ENCODE peak calls at places on chromosomes 5 and 9, in ten cellular contexts. One of them, this sample, is unnamed.

GRCh38 chr9:88387035-88387732 is 1.1 kb upstream of the SPIN1 start:
- DNase-seq in left ventricle myocardium inferior: peak; percentile 19
- DNase-seq in colonic mucosa: peak; percentile 76
- DNase-seq in esophagus squamous epithelium: no peak
- DNase-seq in LoVo: peak; percentile 13
- DNase-seq in NCI-H774: peak; percentile 35
- DNase-seq in CD8-positive, alpha-beta T cell: no peak
- DNase-seq in stimulated activated CD4-positive, alpha-beta T cell treated with anti-CD3 and anti-CD28 coated beads, TNF-alpha, amount 100 ng/mL, for 4 hours: no peak
- DNase-seq in HCT116: peak; percentile 23
- DNase-seq in posterior vena cava: no peak
- DNase-seq in this sample: no peak

GRCh38 chr9:135479469-135480052 is at the start of gene PPP1R26:
- DNase-seq in posterior vena cava: no peak
- DNase-seq in CD8-positive, alpha-beta T cell: no peak
- DNase-seq in left ventricle myocardium inferior: peak; percentile 45
- DNase-seq in stimulated activated CD4-positive, alpha-beta T cell treated with anti-CD3 and anti-CD28 coated beads, TNF-alpha, amount 100 ng/mL, for 4 hours: no peak
- DNase-seq in esophagus squamous epithelium: no peak
- DNase-seq in NCI-H774: peak; percentile 41
- DNase-seq in LoVo: peak; percentile 44
- DNase-seq in colonic mucosa: no peak
- DNase-seq in HCT116: no peak
- DNase-seq in this sample: peak; percentile 23

GRCh38 chr9:69223605-69224004 is 49.5 kb downstream of the TJP2 start:
- DNase-seq in esophagus squamous epithelium: no peak
- DNase-seq in NCI-H774: peak; percentile 1
- DNase-seq in posterior vena cava: no peak
- DNase-seq in HCT116: peak; percentile 28
- DNase-seq in colonic mucosa: no peak
- DNase-seq in left ventricle myocardium inferior: no peak
- DNase-seq in CD8-positive, alpha-beta T cell: no peak
- DNase-seq in stimulated activated CD4-positive, alpha-beta T cell treated with anti-CD3 and anti-CD28 coated beads, TNF-alpha, amount 100 ng/mL, for 4 hours: no peak
- DNase-seq in LoVo: peak; percentile 14
- DNase-seq in this sample: peak; percentile 16

GRCh38 chr9:16062542-16063240 is 509.8 kb downstream of the CCDC171 start:
- DNase-seq in colonic mucosa: no peak
- DNase-seq in HCT116: peak; percentile 6
- DNase-seq in posterior vena cava: no peak
- DNase-seq in LoVo: peak; percentile 32
- DNase-seq in stimulated activated CD4-positive, alpha-beta T cell treated with anti-CD3 and anti-CD28 coated beads, TNF-alpha, amount 100 ng/mL, for 4 hours: no peak
- DNase-seq in esophagus squamous epithelium: no peak
- DNase-seq in CD8-positive, alpha-beta T cell: no peak
- DNase-seq in left ventricle myocardium inferior: no peak
- DNase-seq in NCI-H774: no peak
- DNase-seq in this sample: peak; percentile 49

GRCh38 chr5:1375871-1376850 is 31.3 kb upstream of the CLPTM1L start:
- DNase-seq in LoVo: peak; percentile 27
- DNase-seq in HCT116: no peak
- DNase-seq in CD8-positive, alpha-beta T cell: no peak
- DNase-seq in esophagus squamous epithelium: no peak
- DNase-seq in posterior vena cava: peak; percentile 55
- DNase-seq in NCI-H774: no peak
- DNase-seq in left ventricle myocardium inferior: no peak
- DNase-seq in stimulated activated CD4-positive, alpha-beta T cell treated with anti-CD3 and anti-CD28 coated beads, TNF-alpha, amount 100 ng/mL, for 4 hours: no peak
- DNase-seq in colonic mucosa: no peak
- DNase-seq in this sample: no peak

GRCh38 chr9:89605181-89606048 is 603 bp downstream of the GADD45G start:
- DNase-seq in left ventricle myocardium inferior: peak; percentile 69
- DNase-seq in LoVo: no peak
- DNase-seq in esophagus squamous epithelium: no peak
- DNase-seq in CD8-positive, alpha-beta T cell: peak; percentile 73
- DNase-seq in posterior vena cava: peak; percentile 92
- DNase-seq in HCT116: no peak
- DNase-seq in colonic mucosa: peak; percentile 68
- DNase-seq in NCI-H774: peak; percentile 34
- DNase-seq in stimulated activated CD4-positive, alpha-beta T cell treated with anti-CD3 and anti-CD28 coated beads, TNF-alpha, amount 100 ng/mL, for 4 hours: peak; percentile 59
- DNase-seq in this sample: no peak

GRCh38 chr9:110076894-110077725 is 130.8 kb downstream of the C9orf152 start:
- DNase-seq in left ventricle myocardium inferior: no peak
- DNase-seq in LoVo: no peak
- DNase-seq in NCI-H774: no peak
- DNase-seq in colonic mucosa: no peak
- DNase-seq in HCT116: no peak
- DNase-seq in CD8-positive, alpha-beta T cell: no peak
- DNase-seq in posterior vena cava: no peak
- DNase-seq in esophagus squamous epithelium: no peak
- DNase-seq in stimulated activated CD4-positive, alpha-beta T cell treated with anti-CD3 and anti-CD28 coated beads, TNF-alpha, amount 100 ng/mL, for 4 hours: no peak
- DNase-seq in this sample: peak; percentile 57

GRCh38 chr5:68317641-68318040 is 102.1 kb downstream of the PIK3R1 start:
- DNase-seq in posterior vena cava: no peak
- DNase-seq in HCT116: no peak
- DNase-seq in colonic mucosa: no peak
- DNase-seq in esophagus squamous epithelium: no peak
- DNase-seq in NCI-H774: no peak
- DNase-seq in LoVo: no peak
- DNase-seq in left ventricle myocardium inferior: no peak
- DNase-seq in CD8-positive, alpha-beta T cell: no peak
- DNase-seq in stimulated activated CD4-positive, alpha-beta T cell treated with anti-CD3 and anti-CD28 coated beads, TNF-alpha, amount 100 ng/mL, for 4 hours: no peak
- DNase-seq in this sample: no peak

GRCh38 chr5:114055318-114055788 is 306.5 kb upstream of the KCNN2 start:
- DNase-seq in posterior vena cava: no peak
- DNase-seq in NCI-H774: peak; percentile 29
- DNase-seq in stimulated activated CD4-positive, alpha-beta T cell treated with anti-CD3 and anti-CD28 coated beads, TNF-alpha, amount 100 ng/mL, for 4 hours: no peak
- DNase-seq in CD8-positive, alpha-beta T cell: no peak
- DNase-seq in HCT116: no peak
- DNase-seq in colonic mucosa: peak; percentile 20
- DNase-seq in esophagus squamous epithelium: no peak
- DNase-seq in LoVo: no peak
- DNase-seq in left ventricle myocardium inferior: peak; percentile 58
- DNase-seq in this sample: no peak

GRCh38 chr9:101235105-101235866 is 149.5 kb downstream of the BAAT start:
- DNase-seq in CD8-positive, alpha-beta T cell: no peak
- DNase-seq in stimulated activated CD4-positive, alpha-beta T cell treated with anti-CD3 and anti-CD28 coated beads, TNF-alpha, amount 100 ng/mL, for 4 hours: no peak
- DNase-seq in NCI-H774: peak; percentile 29
- DNase-seq in HCT116: peak; percentile 13
- DNase-seq in left ventricle myocardium inferior: no peak
- DNase-seq in colonic mucosa: no peak
- DNase-seq in posterior vena cava: no peak
- DNase-seq in LoVo: peak; percentile 26
- DNase-seq in esophagus squamous epithelium: no peak
- DNase-seq in this sample: no peak

GRCh38 chr9:125633116-125633743 is 73.8 kb downstream of the MAPKAP1 start:
- DNase-seq in stimulated activated CD4-positive, alpha-beta T cell treated with anti-CD3 and anti-CD28 coated beads, TNF-alpha, amount 100 ng/mL, for 4 hours: no peak
- DNase-seq in esophagus squamous epithelium: no peak
- DNase-seq in HCT116: no peak
- DNase-seq in LoVo: peak; percentile 8
- DNase-seq in posterior vena cava: no peak
- DNase-seq in NCI-H774: no peak
- DNase-seq in colonic mucosa: no peak
- DNase-seq in CD8-positive, alpha-beta T cell: no peak
- DNase-seq in left ventricle myocardium inferior: no peak
- DNase-seq in this sample: no peak

GRCh38 chr5:170774831-170775230 is 8.7 kb upstream of the GABRP start:
- DNase-seq in posterior vena cava: no peak
- DNase-seq in left ventricle myocardium inferior: no peak
- DNase-seq in CD8-positive, alpha-beta T cell: no peak
- DNase-seq in esophagus squamous epithelium: no peak
- DNase-seq in stimulated activated CD4-positive, alpha-beta T cell treated with anti-CD3 and anti-CD28 coated beads, TNF-alpha, amount 100 ng/mL, for 4 hours: no peak
- DNase-seq in colonic mucosa: no peak
- DNase-seq in HCT116: no peak
- DNase-seq in LoVo: no peak
- DNase-seq in NCI-H774: no peak
- DNase-seq in this sample: no peak

GRCh38 chr9:87359958-87360601 is 137.6 kb upstream of the DAPK1 start:
- DNase-seq in CD8-positive, alpha-beta T cell: no peak
- DNase-seq in esophagus squamous epithelium: no peak
- DNase-seq in stimulated activated CD4-positive, alpha-beta T cell treated with anti-CD3 and anti-CD28 coated beads, TNF-alpha, amount 100 ng/mL, for 4 hours: no peak
- DNase-seq in NCI-H774: no peak
- DNase-seq in colonic mucosa: no peak
- DNase-seq in posterior vena cava: no peak
- DNase-seq in LoVo: no peak
- DNase-seq in HCT116: no peak
- DNase-seq in left ventricle myocardium inferior: no peak
- DNase-seq in this sample: no peak

GRCh38 chr5:150556859-150557506 is 49.1 kb downstream of the NDST1 start:
- DNase-seq in LoVo: no peak
- DNase-seq in stimulated activated CD4-positive, alpha-beta T cell treated with anti-CD3 and anti-CD28 coated beads, TNF-alpha, amount 100 ng/mL, for 4 hours: no peak
- DNase-seq in esophagus squamous epithelium: no peak
- DNase-seq in colonic mucosa: no peak
- DNase-seq in CD8-positive, alpha-beta T cell: no peak
- DNase-seq in posterior vena cava: no peak
- DNase-seq in left ventricle myocardium inferior: no peak
- DNase-seq in HCT116: no peak
- DNase-seq in NCI-H774: no peak
- DNase-seq in this sample: no peak

GRCh38 chr9:99181621-99182020 is 40.1 kb downstream of the ALG2 start:
- DNase-seq in CD8-positive, alpha-beta T cell: peak; percentile 30
- DNase-seq in colonic mucosa: no peak
- DNase-seq in NCI-H774: no peak
- DNase-seq in left ventricle myocardium inferior: no peak
- DNase-seq in stimulated activated CD4-positive, alpha-beta T cell treated with anti-CD3 and anti-CD28 coated beads, TNF-alpha, amount 100 ng/mL, for 4 hours: no peak
- DNase-seq in posterior vena cava: no peak
- DNase-seq in HCT116: no peak
- DNase-seq in esophagus squamous epithelium: no peak
- DNase-seq in LoVo: no peak
- DNase-seq in this sample: no peak

GRCh38 chr5:149466457-149466972 is 84.7 kb downstream of the CSNK1A1 start:
- DNase-seq in HCT116: no peak
- DNase-seq in left ventricle myocardium inferior: no peak
- DNase-seq in LoVo: peak; percentile 55
- DNase-seq in stimulated activated CD4-positive, alpha-beta T cell treated with anti-CD3 and anti-CD28 coated beads, TNF-alpha, amount 100 ng/mL, for 4 hours: no peak
- DNase-seq in colonic mucosa: peak; percentile 57
- DNase-seq in CD8-positive, alpha-beta T cell: no peak
- DNase-seq in posterior vena cava: peak; percentile 88
- DNase-seq in esophagus squamous epithelium: no peak
- DNase-seq in NCI-H774: no peak
- DNase-seq in this sample: no peak

GRCh38 chr9:96164268-96164683 is 137.7 kb downstream of the HSD17B3 start:
- DNase-seq in esophagus squamous epithelium: no peak
- DNase-seq in stimulated activated CD4-positive, alpha-beta T cell treated with anti-CD3 and anti-CD28 coated beads, TNF-alpha, amount 100 ng/mL, for 4 hours: no peak
- DNase-seq in LoVo: no peak
- DNase-seq in CD8-positive, alpha-beta T cell: no peak
- DNase-seq in left ventricle myocardium inferior: no peak
- DNase-seq in NCI-H774: no peak
- DNase-seq in posterior vena cava: no peak
- DNase-seq in colonic mucosa: no peak
- DNase-seq in HCT116: no peak
- DNase-seq in this sample: no peak

GRCh38 chr5:61964199-61964598 is 341.8 kb upstream of the KIF2A start:
- DNase-seq in HCT116: no peak
- DNase-seq in NCI-H774: no peak
- DNase-seq in LoVo: no peak
- DNase-seq in esophagus squamous epithelium: no peak
- DNase-seq in colonic mucosa: no peak
- DNase-seq in stimulated activated CD4-positive, alpha-beta T cell treated with anti-CD3 and anti-CD28 coated beads, TNF-alpha, amount 100 ng/mL, for 4 hours: no peak
- DNase-seq in CD8-positive, alpha-beta T cell: no peak
- DNase-seq in left ventricle myocardium inferior: no peak
- DNase-seq in posterior vena cava: no peak
- DNase-seq in this sample: no peak

GRCh38 chr5:170132642-170133448 is 27.1 kb downstream of the FOXI1 start:
- DNase-seq in CD8-positive, alpha-beta T cell: no peak
- DNase-seq in esophagus squamous epithelium: no peak
- DNase-seq in HCT116: no peak
- DNase-seq in LoVo: no peak
- DNase-seq in posterior vena cava: no peak
- DNase-seq in colonic mucosa: peak; percentile 0
- DNase-seq in stimulated activated CD4-positive, alpha-beta T cell treated with anti-CD3 and anti-CD28 coated beads, TNF-alpha, amount 100 ng/mL, for 4 hours: no peak
- DNase-seq in NCI-H774: no peak
- DNase-seq in left ventricle myocardium inferior: no peak
- DNase-seq in this sample: no peak

GRCh38 chr5:81425569-81425968 is 31.6 kb upstream of the ACOT12 start:
- DNase-seq in CD8-positive, alpha-beta T cell: no peak
- DNase-seq in NCI-H774: peak; percentile 29
- DNase-seq in esophagus squamous epithelium: no peak
- DNase-seq in HCT116: peak; percentile 28
- DNase-seq in colonic mucosa: no peak
- DNase-seq in left ventricle myocardium inferior: no peak
- DNase-seq in LoVo: peak; percentile 61
- DNase-seq in posterior vena cava: no peak
- DNase-seq in stimulated activated CD4-positive, alpha-beta T cell treated with anti-CD3 and anti-CD28 coated beads, TNF-alpha, amount 100 ng/mL, for 4 hours: no peak
- DNase-seq in this sample: peak; percentile 19

GRCh38 chr5:170451764-170452365 is 52.0 kb upstream of the KCNIP1 start:
- DNase-seq in stimulated activated CD4-positive, alpha-beta T cell treated with anti-CD3 and anti-CD28 coated beads, TNF-alpha, amount 100 ng/mL, for 4 hours: no peak
- DNase-seq in esophagus squamous epithelium: no peak
- DNase-seq in posterior vena cava: no peak
- DNase-seq in LoVo: no peak
- DNase-seq in HCT116: no peak
- DNase-seq in NCI-H774: no peak
- DNase-seq in colonic mucosa: no peak
- DNase-seq in CD8-positive, alpha-beta T cell: no peak
- DNase-seq in left ventricle myocardium inferior: no peak
- DNase-seq in this sample: no peak

GRCh38 chr9:97703437-97704326 is 6.5 kb upstream of the XPA start:
- DNase-seq in stimulated activated CD4-positive, alpha-beta T cell treated with anti-CD3 and anti-CD28 coated beads, TNF-alpha, amount 100 ng/mL, for 4 hours: no peak
- DNase-seq in HCT116: peak; percentile 87
- DNase-seq in colonic mucosa: no peak
- DNase-seq in NCI-H774: peak; percentile 12
- DNase-seq in left ventricle myocardium inferior: no peak
- DNase-seq in posterior vena cava: no peak
- DNase-seq in LoVo: peak; percentile 83
- DNase-seq in esophagus squamous epithelium: no peak
- DNase-seq in CD8-positive, alpha-beta T cell: peak; percentile 31
- DNase-seq in this sample: peak; percentile 35

GRCh38 chr5:64505769-64506566 is at the start of gene RGS7BP:
- DNase-seq in CD8-positive, alpha-beta T cell: no peak
- DNase-seq in esophagus squamous epithelium: no peak
- DNase-seq in colonic mucosa: no peak
- DNase-seq in posterior vena cava: peak; percentile 87
- DNase-seq in stimulated activated CD4-positive, alpha-beta T cell treated with anti-CD3 and anti-CD28 coated beads, TNF-alpha, amount 100 ng/mL, for 4 hours: no peak
- DNase-seq in NCI-H774: peak; percentile 27
- DNase-seq in left ventricle myocardium inferior: peak; percentile 40
- DNase-seq in HCT116: no peak
- DNase-seq in LoVo: no peak
- DNase-seq in this sample: no peak

GRCh38 chr5:154566146-154566680 is 88.2 kb upstream of the HAND1 start:
- DNase-seq in esophagus squamous epithelium: no peak
- DNase-seq in HCT116: no peak
- DNase-seq in left ventricle myocardium inferior: no peak
- DNase-seq in colonic mucosa: no peak
- DNase-seq in stimulated activated CD4-positive, alpha-beta T cell treated with anti-CD3 and anti-CD28 coated beads, TNF-alpha, amount 100 ng/mL, for 4 hours: no peak
- DNase-seq in NCI-H774: no peak
- DNase-seq in posterior vena cava: no peak
- DNase-seq in LoVo: no peak
- DNase-seq in CD8-positive, alpha-beta T cell: no peak
- DNase-seq in this sample: no peak

GRCh38 chr5:1648806-1649205 is 125.0 kb upstream of the LPCAT1 start:
- DNase-seq in HCT116: no peak
- DNase-seq in posterior vena cava: no peak
- DNase-seq in esophagus squamous epithelium: no peak
- DNase-seq in LoVo: no peak
- DNase-seq in left ventricle myocardium inferior: no peak
- DNase-seq in NCI-H774: no peak
- DNase-seq in colonic mucosa: no peak
- DNase-seq in stimulated activated CD4-positive, alpha-beta T cell treated with anti-CD3 and anti-CD28 coated beads, TNF-alpha, amount 100 ng/mL, for 4 hours: no peak
- DNase-seq in CD8-positive, alpha-beta T cell: no peak
- DNase-seq in this sample: no peak

GRCh38 chr5:33794550-33795300 is 97.1 kb downstream of the ADAMTS12 start:
- DNase-seq in HCT116: no peak
- DNase-seq in left ventricle myocardium inferior: no peak
- DNase-seq in esophagus squamous epithelium: no peak
- DNase-seq in colonic mucosa: no peak
- DNase-seq in posterior vena cava: no peak
- DNase-seq in LoVo: no peak
- DNase-seq in NCI-H774: no peak
- DNase-seq in stimulated activated CD4-positive, alpha-beta T cell treated with anti-CD3 and anti-CD28 coated beads, TNF-alpha, amount 100 ng/mL, for 4 hours: no peak
- DNase-seq in CD8-positive, alpha-beta T cell: no peak
- DNase-seq in this sample: no peak

GRCh38 chr5:181207214-181207959 is 2.4 kb upstream of the TRIM7 start:
- DNase-seq in HCT116: peak; percentile 86
- DNase-seq in LoVo: peak; percentile 85
- DNase-seq in esophagus squamous epithelium: no peak
- DNase-seq in stimulated activated CD4-positive, alpha-beta T cell treated with anti-CD3 and anti-CD28 coated beads, TNF-alpha, amount 100 ng/mL, for 4 hours: peak; percentile 74
- DNase-seq in CD8-positive, alpha-beta T cell: peak; percentile 83
- DNase-seq in NCI-H774: no peak
- DNase-seq in colonic mucosa: peak; percentile 93
- DNase-seq in posterior vena cava: peak; percentile 91
- DNase-seq in left ventricle myocardium inferior: peak; percentile 85
- DNase-seq in this sample: no peak

GRCh38 chr5:66329078-66329477 is 185.0 kb downstream of the SREK1 start:
- DNase-seq in posterior vena cava: no peak
- DNase-seq in esophagus squamous epithelium: no peak
- DNase-seq in colonic mucosa: no peak
- DNase-seq in left ventricle myocardium inferior: no peak
- DNase-seq in stimulated activated CD4-positive, alpha-beta T cell treated with anti-CD3 and anti-CD28 coated beads, TNF-alpha, amount 100 ng/mL, for 4 hours: no peak
- DNase-seq in LoVo: no peak
- DNase-seq in NCI-H774: no peak
- DNase-seq in CD8-positive, alpha-beta T cell: no peak
- DNase-seq in HCT116: no peak
- DNase-seq in this sample: no peak